ENCODE peak calls at places on chromosome 2, in six cellular contexts. H is cardiac muscle cell; G is fibroblast of lung; V is transverse colon; O is neuronal stem cell; F is CD8-positive, alpha-beta memory T cell. T is an unnamed sample.

GRCh38 chr2:48851161-48851560 is 95.6 kb upstream of the LHCGR start:
- DNase-seq in H (no peak), G (peak; percentile 70), O (no peak), F (no peak), V (no peak), T (no peak)

GRCh38 chr2:45018033-45018432 is 8.8 kb upstream of the SIX2 start:
- DNase-seq in H (no peak), F (no peak), O (no peak), V (no peak), G (no peak), T (no peak)

GRCh38 chr2:46034535-46034934 is 262.7 kb upstream of the EPAS1 start:
- DNase-seq in G (peak; percentile 85), F (no peak), H (peak; percentile 63), O (no peak), V (no peak), T (peak; percentile 37)

GRCh38 chr2:216328347-216328746 is 43.9 kb downstream of the MARCHF4 start:
- DNase-seq in O (no peak), G (no peak), H (peak; percentile 61), F (no peak), V (no peak), T (no peak)

GRCh38 chr2:119137502-119137901 is 21.0 kb downstream of the C1QL2 start:
- DNase-seq in F (no peak), H (no peak), O (no peak), V (no peak), G (no peak), T (no peak)

GRCh38 chr2:96153991-96154431 is 8.8 kb upstream of the DUSP2 start:
- DNase-seq in H (no peak), G (no peak), V (no peak), O (no peak), F (peak; percentile 43), T (peak; percentile 11)

GRCh38 chr2:236662231-236663160 is 92.9 kb downstream of the ACKR3 start:
- DNase-seq in F (no peak), V (no peak), G (no peak), O (no peak), H (peak; percentile 70), T (no peak)

GRCh38 chr2:74278176-74278575 is 65.0 kb downstream of the SLC4A5 start:
- DNase-seq in V (peak; percentile 32), H (no peak), F (no peak), G (no peak), O (no peak), T (no peak)

GRCh38 chr2:215856080-215856479 is 157.3 kb downstream of the MREG start:
- DNase-seq in F (no peak), V (no peak), H (no peak), G (no peak), O (no peak), T (no peak)

GRCh38 chr2:3604207-3604877 is 9.4 kb downstream of the COLEC11 start:
- DNase-seq in O (no peak), H (peak; percentile 43), V (no peak), F (no peak), G (no peak), T (no peak)

GRCh38 chr2:10835052-10835970 is 22.7 kb upstream of the PDIA6 start:
- DNase-seq in G (no peak), O (peak; percentile 63), F (peak; percentile 76), H (peak; percentile 50), V (peak; percentile 88), T (peak; percentile 69)

GRCh38 chr2:222671259-222672067 is at the start of gene MOGAT1:
- DNase-seq in H (peak; percentile 35), G (peak; percentile 24), O (no peak), V (peak; percentile 34), F (no peak), T (peak; percentile 94)

GRCh38 chr2:188440849-188441248 is 149.2 kb downstream of the GULP1 start:
- DNase-seq in V (no peak), H (no peak), O (no peak), G (no peak), F (no peak), T (no peak)

GRCh38 chr2:216319771-216320170 is 52.5 kb downstream of the MARCHF4 start:
- DNase-seq in O (no peak), G (peak; percentile 52), H (no peak), F (no peak), V (no peak), T (no peak)

GRCh38 chr2:221203138-221203537 is 369.0 kb downstream of the EPHA4 start:
- DNase-seq in F (no peak), G (no peak), H (no peak), O (no peak), V (peak; percentile 35), T (no peak)

GRCh38 chr2:24972315-24972958 is 682 bp upstream of the DNAJC27 start:
- DNase-seq in V (peak; percentile 42), O (peak; percentile 17), F (peak; percentile 56), G (peak; percentile 36), H (peak; percentile 44), T (peak; percentile 51)

GRCh38 chr2:181904022-181904632 is 12.6 kb downstream of the ITPRID2 start:
- DNase-seq in V (no peak), O (peak; percentile 9), G (peak; percentile 39), H (peak; percentile 63), F (no peak), T (no peak)

GRCh38 chr2:157989227-157989626 is 112.4 kb upstream of the UPP2 start:
- DNase-seq in O (no peak), V (no peak), G (no peak), F (no peak), H (no peak), T (no peak)

GRCh38 chr2:231412616-231412963 is 17.1 kb downstream of the B3GNT7 start:
- DNase-seq in F (no peak), G (no peak), O (no peak), H (no peak), V (no peak), T (no peak)
- H3K4me3 ChIP-seq in F (no peak overlapping the region), G (peak overlapping the region; percentile 32), O (peak overlapping the region; percentile 53), H (peak overlapping the region; percentile 50), V (peak overlapping the region; percentile 61), T (peak overlapping the region; percentile 64)

GRCh38 chr2:54404270-54404669 is 51.9 kb upstream of the SPTBN1 start:
- DNase-seq in H (peak; percentile 90), F (no peak), G (peak; percentile 15), V (no peak), O (no peak), T (no peak)

GRCh38 chr2:54406031-54406430 is 50.1 kb upstream of the SPTBN1 start:
- DNase-seq in V (no peak), O (no peak), G (no peak), F (no peak), H (no peak), T (no peak)

GRCh38 chr2:54403512-54404238 is 52.5 kb upstream of the SPTBN1 start:
- DNase-seq in G (no peak), F (no peak), H (no peak), O (no peak), V (no peak), T (no peak)

GRCh38 chr2:54401592-54401991 is 54.5 kb upstream of the SPTBN1 start:
- DNase-seq in F (no peak), O (no peak), V (no peak), G (no peak), H (no peak), T (no peak)

GRCh38 chr2:54402350-54402749 is 53.8 kb upstream of the SPTBN1 start:
- DNase-seq in V (peak; percentile 26), F (no peak), G (peak; percentile 21), H (peak; percentile 90), O (no peak), T (no peak)
- H3K9me3 ChIP-seq in V (no peaks in the 10 kb centered on the region), F (no peaks in the 10 kb centered on the region), G (no peaks in the 10 kb centered on the region), H (no peaks in the 10 kb centered on the region), O (no peaks in the 10 kb centered on the region), T (no peaks in the 10 kb centered on the region)

DNA sequence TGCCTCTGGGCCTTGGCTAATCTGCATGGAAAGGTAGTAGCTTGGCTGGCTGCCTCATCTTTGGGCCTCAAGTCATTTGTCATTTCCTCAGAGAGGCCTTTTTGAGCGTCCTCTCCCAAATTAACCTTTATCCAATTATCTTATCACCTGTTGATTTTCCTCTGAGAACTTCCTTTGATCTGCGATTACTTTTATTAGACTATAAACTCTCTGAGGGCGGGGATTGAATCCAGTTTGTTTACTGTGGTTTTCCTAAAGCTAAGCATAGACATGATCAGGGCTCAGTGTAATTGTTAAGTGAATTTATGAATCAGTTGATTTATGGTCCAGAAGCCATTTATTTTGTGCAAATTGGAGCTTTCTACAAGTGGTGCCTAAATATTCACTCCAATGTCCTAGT is 7.5 kb downstream of the RPE start:
- DNase-seq in V (no peak), H (no peak), O (no peak), G (no peak), F (no peak), T (no peak)
- H3K4me3 ChIP-seq in V (no peak overlapping the region), H (no peak overlapping the region), O (no peak overlapping the region), G (no peak overlapping the region), F (no peak overlapping the region), T (no peak overlapping the region)

DNA sequence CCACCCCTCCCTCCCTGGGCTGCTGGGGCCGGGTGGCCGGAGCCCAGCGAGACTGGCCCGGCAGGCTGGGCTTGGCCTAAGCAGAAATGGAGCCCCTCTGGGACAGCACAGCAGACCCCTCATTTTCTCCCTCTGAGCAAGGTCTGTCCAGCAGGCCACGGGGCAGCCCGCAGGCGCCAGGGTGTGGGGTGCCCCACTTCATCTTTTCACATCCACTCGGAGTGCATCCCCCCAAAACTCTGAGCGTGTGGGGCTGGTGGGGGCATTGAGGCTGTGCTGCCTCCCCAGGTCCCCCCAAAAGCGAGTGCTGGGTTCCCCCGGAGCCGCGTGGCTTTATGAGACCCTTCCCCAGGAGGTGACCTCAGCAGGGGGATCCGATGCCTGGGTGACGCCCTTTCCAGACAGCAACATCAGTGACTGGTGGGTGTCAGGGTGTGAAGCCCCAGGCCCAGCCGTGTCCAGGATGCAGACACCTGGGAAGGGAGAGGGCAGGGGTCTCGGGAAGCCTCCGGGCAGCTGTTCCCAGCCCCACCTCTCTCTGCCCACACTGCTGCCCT is 36.7 kb upstream of the GPC1 start:
- DNase-seq in G (no peak), O (no peak), V (no peak), F (no peak), H (no peak), T (no peak)
- H3K9me3 ChIP-seq in G (no peaks in the 10 kb centered on the region), O (no peaks in the 10 kb centered on the region), V (no peaks in the 10 kb centered on the region), F (no peaks in the 10 kb centered on the region), H (no peaks in the 10 kb centered on the region), T (no peaks in the 10 kb centered on the region)

DNA sequence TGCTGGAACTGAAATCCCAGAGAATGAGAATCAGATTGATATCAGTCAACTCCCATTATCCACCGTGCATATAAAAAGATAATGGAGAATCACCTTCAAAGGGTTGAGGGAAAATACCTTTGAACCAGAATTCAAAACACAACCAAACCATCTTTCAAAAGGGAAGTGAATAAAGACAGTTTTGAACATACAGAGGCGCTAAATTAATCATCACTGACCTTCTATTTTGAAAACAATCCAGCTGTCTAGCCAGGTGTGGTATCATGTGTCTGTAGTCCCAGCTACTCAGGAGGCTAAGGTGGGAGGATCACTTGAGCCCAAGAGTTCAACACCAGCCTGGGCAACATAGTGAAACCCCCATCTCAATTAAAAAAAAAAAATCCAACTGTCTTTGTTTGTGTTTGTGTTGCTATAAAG is 63.6 kb downstream of the TRABD2A start:
- DNase-seq in H (no peak), O (no peak), G (no peak), F (no peak), V (no peak), T (no peak)
- H3K4me3 ChIP-seq in H (no peak overlapping the region), O (no peak overlapping the region), G (no peak overlapping the region), F (no peak overlapping the region), V (no peak overlapping the region), T (no peak overlapping the region)

GRCh38 chr2:239871481-239872435 is 153.4 kb downstream of the NDUFA10 start:
- DNase-seq in G (no peak), V (no peak), H (no peak), O (no peak), F (no peak), T (no peak)
- H3K9me3 ChIP-seq in G (peaks cover 10% of the 10 kb centered on the region), V (no peaks in the 10 kb centered on the region), H (peaks cover 2% of the 10 kb centered on the region), O (peaks cover 21% of the 10 kb centered on the region), F (no peaks in the 10 kb centered on the region), T (no peaks in the 10 kb centered on the region)